ENCODE peak calls at places on chromosomes 5 and 9, in ten cellular contexts. F, H, U, K, L, I, R, X, Z and E are unnamed samples.

GRCh38 chr9:14692918-14693861 is at the start of gene ZDHHC21:
- DNase-seq in F (no peak), H (peak; percentile 74), U (peak; percentile 86), K (no peak), L (peak; percentile 27), I (peak; percentile 41), R (peak; percentile 9), X (peak; percentile 55), Z (peak; percentile 73), E (no peak)

GRCh38 chr5:179870952-179871351 is 12.3 kb upstream of the MRNIP start:
- DNase-seq in F (no peak), H (no peak), U (no peak), K (no peak), L (no peak), I (no peak), R (no peak), X (no peak), Z (no peak), E (no peak)

GRCh38 chr5:151048526-151048925 is 28.1 kb downstream of the GPX3 start:
- DNase-seq in F (no peak), H (no peak), U (no peak), K (no peak), L (no peak), I (no peak), R (no peak), X (no peak), Z (no peak), E (no peak)

GRCh38 chr5:51162245-51162644 is 221.0 kb upstream of the ISL1 start:
- DNase-seq in F (no peak), H (no peak), U (no peak), K (no peak), L (no peak), I (no peak), R (no peak), X (no peak), Z (no peak), E (no peak)

GRCh38 chr9:110738982-110739381 is 70.4 kb downstream of the MUSK start:
- DNase-seq in F (peak; percentile 47), H (no peak), U (no peak), K (no peak), L (no peak), I (no peak), R (no peak), X (peak; percentile 15), Z (no peak), E (no peak)

GRCh38 chr9:37026085-37026935 is 7.8 kb downstream of the PAX5 start:
- DNase-seq in F (no peak), H (no peak), U (no peak), K (no peak), L (no peak), I (no peak), R (no peak), X (no peak), Z (no peak), E (no peak)

GRCh38 chr5:112951124-112951702 is 25.4 kb upstream of the DCP2 start:
- DNase-seq in F (no peak), H (no peak), U (no peak), K (no peak), L (no peak), I (no peak), R (no peak), X (no peak), Z (no peak), E (no peak)

GRCh38 chr9:134251296-134251695 is 75.0 kb upstream of the RXRA start:
- DNase-seq in F (no peak), H (no peak), U (no peak), K (no peak), L (no peak), I (no peak), R (no peak), X (no peak), Z (no peak), E (no peak)

GRCh38 chr9:26301659-26302058 is 590.9 kb downstream of the CAAP1 start:
- DNase-seq in F (no peak), H (no peak), U (no peak), K (no peak), L (no peak), I (no peak), R (no peak), X (peak; percentile 23), Z (no peak), E (no peak)

GRCh38 chr5:67542489-67542888 is 345.9 kb upstream of the CD180 start:
- DNase-seq in F (no peak), H (no peak), U (no peak), K (no peak), L (no peak), I (no peak), R (no peak), X (no peak), Z (no peak), E (no peak)

GRCh38 chr5:162288647-162289296 is 221.2 kb downstream of the GABRG2 start:
- DNase-seq in F (no peak), H (no peak), U (no peak), K (no peak), L (no peak), I (no peak), R (no peak), X (no peak), Z (no peak), E (no peak)

GRCh38 chr9:92763721-92764380 is 782 bp downstream of the BICD2 start:
- DNase-seq in F (no peak), H (peak; percentile 67), U (peak; percentile 66), K (no peak), L (peak; percentile 27), I (no peak), R (no peak), X (no peak), Z (no peak), E (no peak)

GRCh38 chr9:34559616-34560546 is 29.6 kb downstream of the CNTFR start:
- DNase-seq in F (no peak), H (no peak), U (peak; percentile 76), K (no peak), L (no peak), I (no peak), R (no peak), X (peak; percentile 54), Z (no peak), E (no peak)

GRCh38 chr5:43396762-43397304 is 15.4 kb downstream of the CCL28 start:
- DNase-seq in F (no peak), H (peak; percentile 66), U (peak; percentile 74), K (no peak), L (peak; percentile 28), I (peak; percentile 57), R (no peak), X (no peak), Z (no peak), E (no peak)

GRCh38 chr9:126864771-126865170 is 4.3 kb downstream of the ZBTB34 start:
- DNase-seq in F (no peak), H (no peak), U (no peak), K (no peak), L (no peak), I (no peak), R (no peak), X (no peak), Z (no peak), E (no peak)

GRCh38 chr9:33230756-33231691 is 8.9 kb upstream of the SPINK4 start:
- DNase-seq in F (peak; percentile 86), H (no peak), U (no peak), K (no peak), L (no peak), I (no peak), R (no peak), X (no peak), Z (no peak), E (no peak)

GRCh38 chr9:129774791-129775149 is 21.9 kb upstream of the PTGES start:
- DNase-seq in F (no peak), H (no peak), U (no peak), K (no peak), L (no peak), I (no peak), R (no peak), X (no peak), Z (no peak), E (no peak)

GRCh38 chr9:114551750-114552685 is 35.6 kb upstream of the ATP6V1G1 start:
- DNase-seq in F (peak; percentile 96), H (no peak), U (no peak), K (no peak), L (no peak), I (no peak), R (peak; percentile 44), X (peak; percentile 99), Z (no peak), E (no peak)

GRCh38 chr5:166509085-166509484 is 1782.4 kb upstream of the WWC1 start:
- DNase-seq in F (no peak), H (no peak), U (no peak), K (no peak), L (no peak), I (no peak), R (no peak), X (no peak), Z (no peak), E (no peak)

GRCh38 chr5:40436535-40437237 is 243.0 kb upstream of the PTGER4 start:
- DNase-seq in F (no peak), H (no peak), U (no peak), K (no peak), L (peak; percentile 25), I (peak; percentile 24), R (no peak), X (no peak), Z (no peak), E (no peak)

GRCh38 chr9:76598971-76599370 is 140.0 kb downstream of the GCNT1 start:
- DNase-seq in F (no peak), H (no peak), U (no peak), K (no peak), L (no peak), I (no peak), R (no peak), X (no peak), Z (no peak), E (no peak)

GRCh38 chr5:72244862-72245371 is 75.1 kb downstream of the MRPS27 start:
- DNase-seq in F (no peak), H (peak; percentile 75), U (no peak), K (peak; percentile 62), L (no peak), I (no peak), R (no peak), X (peak; percentile 59), Z (peak; percentile 6), E (no peak)

GRCh38 chr5:82356808-82357671 is 78.9 kb upstream of the RPS23 start:
- DNase-seq in F (peak; percentile 82), H (peak; percentile 30), U (peak; percentile 58), K (no peak), L (peak; percentile 62), I (peak; percentile 59), R (peak; percentile 33), X (peak; percentile 99), Z (no peak), E (no peak)

GRCh38 chr9:97840521-97840920 is 12.5 kb upstream of the FOXE1 start:
- DNase-seq in F (no peak), H (no peak), U (no peak), K (no peak), L (no peak), I (no peak), R (no peak), X (peak; percentile 47), Z (no peak), E (no peak)

GRCh38 chr5:151284392-151284967 is 19.1 kb downstream of the SLC36A3 start:
- DNase-seq in F (no peak), H (peak; percentile 36), U (no peak), K (no peak), L (no peak), I (no peak), R (no peak), X (no peak), Z (no peak), E (no peak)

GRCh38 chr9:80156725-80157124 is 585.0 kb downstream of the TLE4 start:
- DNase-seq in F (no peak), H (no peak), U (no peak), K (no peak), L (no peak), I (no peak), R (no peak), X (no peak), Z (no peak), E (no peak)

GRCh38 chr9:31314241-31314640 is 1070.2 kb upstream of the ACO1 start:
- DNase-seq in F (no peak), H (no peak), U (no peak), K (no peak), L (no peak), I (no peak), R (no peak), X (no peak), Z (no peak), E (no peak)

GRCh38 chr5:58381566-58381965 is 78.3 kb downstream of the PLK2 start:
- DNase-seq in F (no peak), H (no peak), U (no peak), K (no peak), L (no peak), I (no peak), R (no peak), X (no peak), Z (no peak), E (no peak)